ENCODE peak calls at places on chromosomes 13 and 19, in four cellular contexts. G is HepG2, Y is GM12878, U is K562. R is an unnamed sample.

GRCh38 chr13:99689955-99690354 is 188.7 kb downstream of the TM9SF2 start:
- DNase-seq in G (no peak), Y (no peak), U (no peak), R (no peak)

GRCh38 chr13:46962286-46962941 is 65.6 kb upstream of the HTR2A start:
- DNase-seq in G (no peak), Y (no peak), U (no peak), R (no peak)

GRCh38 chr19:33219261-33219812 is 6.3 kb downstream of the SLC7A10 start:
- DNase-seq in G (no peak), Y (no peak), U (no peak), R (peak)

GRCh38 chr13:52104624-52105023 is 24.2 kb downstream of the NEK5 start:
- DNase-seq in G (peak), Y (no peak), U (no peak), R (no peak)

GRCh38 chr13:42041017-42041683 is 7.3 kb upstream of the DGKH start:
- DNase-seq in G (no peak), Y (peak), U (peak), R (peak)

GRCh38 chr13:38980628-38981078 is 10.0 kb downstream of the STOML3 start:
- DNase-seq in G (no peak), Y (no peak), U (no peak), R (no peak)

GRCh38 chr13:36051082-36051481 is 80.1 kb downstream of the DCLK1 start:
- DNase-seq in G (no peak), Y (no peak), U (no peak), R (no peak)

GRCh38 chr19:45177817-45178261 is at the start of gene TRAPPC6A:
- DNase-seq in G (no peak), Y (no peak), U (no peak), R (peak)

GRCh38 chr13:80361883-80362327 is 21.0 kb upstream of the SPRY2 start:
- DNase-seq in G (peak), Y (no peak), U (peak), R (no peak)

GRCh38 chr13:74986609-74987008 is 495.4 kb downstream of the TBC1D4 start:
- DNase-seq in G (no peak), Y (no peak), U (no peak), R (no peak)

GRCh38 chr19:31269425-31270127 is 79.7 kb downstream of the TSHZ3 start:
- DNase-seq in G (no peak), Y (no peak), U (no peak), R (no peak)

GRCh38 chr19:10852098-10852800 is 4.0 kb downstream of the C19orf38 start:
- DNase-seq in G (peak), Y (no peak), U (no peak), R (no peak)

GRCh38 chr13:110726726-110727125 is 13.2 kb downstream of the ING1 start:
- DNase-seq in G (no peak), Y (no peak), U (no peak), R (no peak)

GRCh38 chr19:49570997-49571676 is 9.2 kb downstream of the NOSIP start:
- DNase-seq in G (peak), Y (no peak), U (no peak), R (no peak)

GRCh38 chr13:48596128-48596429 is 57.6 kb upstream of the CYSLTR2 start:
- DNase-seq in G (no peak), Y (no peak), U (no peak), R (no peak)

GRCh38 chr13:39148513-39148961 is 110.3 kb downstream of the NHLRC3 start:
- DNase-seq in G (no peak), Y (no peak), U (no peak), R (no peak)

GRCh38 chr13:41765020-41765419 is 195.9 kb downstream of the VWA8 start:
- DNase-seq in G (no peak), Y (no peak), U (no peak), R (no peak)

GRCh38 chr19:50854636-50855410 is at the start of gene KLK3:
- DNase-seq in G (no peak), Y (no peak), U (no peak), R (no peak)

GRCh38 chr19:41872384-41872774 is 4.7 kb upstream of the CD79A start:
- DNase-seq in G (no peak), Y (no peak), U (no peak), R (no peak)

GRCh38 chr13:99698010-99698815 is 196.9 kb downstream of the TM9SF2 start:
- DNase-seq in G (no peak), Y (no peak), U (no peak), R (no peak)

GRCh38 chr19:5563941-5564612 is 3.7 kb downstream of the TINCR start:
- DNase-seq in G (no peak), Y (no peak), U (no peak), R (no peak)

GRCh38 chr13:49539313-49539712 is 43.6 kb downstream of the PHF11 start:
- DNase-seq in G (no peak), Y (no peak), U (no peak), R (no peak)

GRCh38 chr13:97266734-97267417 is 44.7 kb downstream of the MBNL2 start:
- DNase-seq in G (no peak), Y (no peak), U (no peak), R (no peak)

GRCh38 chr19:55275851-55276719 is 3.8 kb downstream of the HSPBP1 start:
- DNase-seq in G (no peak), Y (no peak), U (no peak), R (no peak)

GRCh38 chr13:30049692-30050091 is 199.3 kb upstream of the UBL3 start:
- DNase-seq in G (no peak), Y (no peak), U (no peak), R (no peak)

GRCh38 chr19:35328851-35329285 is at the start of gene CD22:
- DNase-seq in G (no peak), Y (peak), U (no peak), R (no peak)

GRCh38 chr19:35332817-35333216 is 3.8 kb downstream of the CD22 start:
- DNase-seq in G (no peak), Y (no peak), U (peak), R (no peak)

GRCh38 chr19:35331551-35332214 is 2.7 kb downstream of the CD22 start:
- DNase-seq in G (no peak), Y (no peak), U (peak), R (no peak)

GRCh38 chr19:35329323-35329722 is 336 bp downstream of the CD22 start:
- DNase-seq in G (no peak), Y (no peak), U (no peak), R (no peak)

DNA sequence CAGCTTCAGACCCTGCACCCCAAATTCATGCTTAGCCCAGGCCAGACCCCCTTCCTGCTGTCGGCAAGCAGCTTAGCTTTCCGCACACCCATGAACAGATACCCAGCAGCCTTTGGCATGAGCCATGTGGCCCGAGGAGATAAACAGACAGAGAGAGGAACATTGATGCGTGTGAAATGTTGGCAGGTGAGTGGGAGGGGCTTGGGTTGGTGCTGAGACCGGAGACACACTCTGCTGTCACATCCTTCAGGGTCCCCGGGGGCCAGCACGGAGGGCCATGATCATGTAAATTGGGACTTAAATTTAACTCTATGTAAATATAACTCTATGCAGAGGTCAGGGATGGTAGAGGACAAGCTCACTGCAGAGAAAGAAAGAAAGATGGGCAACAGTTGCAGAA is 1.5 kb downstream of the CD22 start:
- DNase-seq in G (no peak), Y (peak), U (no peak), R (no peak)
- TF ChIP-seq TCF7 in G (no peak), Y (no peak), U (no peak), R (no peak)

GRCh38 chr19:1746401-1747284 is 6.7 kb upstream of the ONECUT3 start:
- DNase-seq in G (no peak), Y (no peak), U (no peak), R (no peak)
- TF ChIP-seq CREM in G (no peak), Y (no peak), U (no peak), R (no peak)

DNA sequence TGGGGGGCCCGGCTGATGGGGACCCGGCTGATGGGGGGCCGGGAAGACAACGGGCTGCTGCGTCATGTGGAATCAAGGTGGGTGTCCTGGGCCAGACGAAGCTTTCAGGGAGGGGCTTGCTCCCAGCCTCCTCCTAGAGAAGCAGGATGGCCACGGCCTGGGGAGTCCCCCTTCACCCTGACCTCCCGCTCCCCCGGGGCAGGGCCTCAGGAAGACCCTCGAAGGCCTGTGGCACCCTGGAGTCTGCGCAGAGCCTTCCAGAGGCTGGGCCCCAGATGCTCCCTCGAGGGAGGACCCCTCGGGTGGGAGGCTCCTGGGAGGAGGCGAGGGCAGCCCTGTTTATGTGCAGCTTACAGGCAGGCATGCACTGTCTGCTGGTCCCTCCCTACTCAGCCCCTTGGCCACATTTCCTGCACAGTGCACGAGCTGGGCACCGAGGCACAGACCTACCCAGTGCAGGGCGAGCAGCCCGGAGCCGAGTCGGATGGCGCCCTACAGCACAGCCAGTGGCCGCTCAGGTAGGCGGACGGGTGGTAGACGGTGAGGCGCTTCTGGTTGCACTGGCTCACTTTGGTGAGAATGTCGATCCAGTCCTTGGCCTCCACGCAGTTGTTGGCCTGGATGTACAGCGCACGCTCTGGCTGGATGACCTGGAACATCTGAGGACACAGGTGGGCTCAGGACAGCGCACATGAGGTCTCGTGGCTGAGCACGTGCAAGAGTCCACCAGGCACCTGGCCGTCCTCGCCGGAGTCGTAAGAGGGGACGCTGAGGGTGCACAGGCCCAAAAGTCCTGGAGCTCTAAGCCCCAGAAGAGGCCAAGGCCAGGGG is 22.4 kb upstream of the C13orf46 start:
- DNase-seq in G (no peak), Y (no peak), U (no peak), R (no peak)
- TF ChIP-seq NR2C2 in G (no peak), Y (no peak), U (no peak), R (no peak)

GRCh38 chr13:34640179-34640929 is 301.7 kb upstream of the NBEA start:
- DNase-seq in G (no peak), Y (no peak), U (no peak), R (no peak)
- TF ChIP-seq TCF7 in G (no peak), Y (no peak), U (no peak), R (no peak)

GRCh38 chr13:58080806-58081205 is 449.3 kb downstream of the PCDH17 start:
- DNase-seq in G (no peak), Y (no peak), U (no peak), R (no peak)
- TF ChIP-seq CREM in G (no peak), Y (no peak), U (no peak), R (no peak)

GRCh38 chr19:18008814-18009213 is 844 bp downstream of the ARRDC2 start:
- DNase-seq in G (no peak), Y (no peak), U (no peak), R (no peak)

GRCh38 chr19:18010149-18010548 is 2.2 kb downstream of the ARRDC2 start:
- DNase-seq in G (no peak), Y (no peak), U (no peak), R (no peak)

GRCh38 chr19:18007605-18007938 is 398 bp upstream of the ARRDC2 start:
- DNase-seq in G (no peak), Y (no peak), U (no peak), R (no peak)

GRCh38 chr19:18007939-18008673 is at the start of gene ARRDC2:
- DNase-seq in G (peak), Y (no peak), U (peak), R (peak)

DNA sequence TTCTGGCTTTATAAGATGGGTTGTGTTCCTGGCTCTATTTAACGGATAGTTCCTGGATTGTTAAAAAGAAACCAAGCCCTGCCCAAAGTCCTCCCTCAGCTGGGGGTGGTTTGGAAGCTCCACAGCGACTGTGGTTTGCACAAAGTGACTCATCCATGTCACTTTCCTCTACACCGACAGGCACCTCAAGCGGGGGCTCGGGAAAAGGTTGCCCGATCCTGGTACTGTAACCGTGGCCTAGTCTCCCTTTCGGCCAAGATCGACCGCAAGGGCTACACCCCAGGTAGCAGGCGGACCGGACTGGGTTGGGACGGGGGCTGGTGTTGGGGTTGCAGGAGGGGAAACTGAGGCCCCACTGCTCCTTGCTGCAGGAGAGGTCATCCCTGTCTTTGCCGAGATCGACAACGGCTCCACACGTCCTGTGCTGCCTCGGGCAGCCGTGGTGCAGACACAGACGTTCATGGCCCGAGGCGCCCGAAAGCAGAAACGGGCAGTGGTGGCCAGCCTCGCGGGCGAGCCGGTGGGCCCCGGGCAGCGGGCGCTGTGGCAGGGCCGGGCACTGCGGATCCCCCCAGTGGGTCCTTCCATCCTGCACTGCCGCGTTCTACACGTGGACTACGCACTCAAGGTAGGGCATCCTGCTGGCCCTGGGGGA is 1.6 kb downstream of the ARRDC2 start:
- DNase-seq in G (peak), Y (no peak), U (no peak), R (no peak)
- TF ChIP-seq NR2C2 in G (no peak), Y (no peak), U (no peak), R (no peak)

DNA sequence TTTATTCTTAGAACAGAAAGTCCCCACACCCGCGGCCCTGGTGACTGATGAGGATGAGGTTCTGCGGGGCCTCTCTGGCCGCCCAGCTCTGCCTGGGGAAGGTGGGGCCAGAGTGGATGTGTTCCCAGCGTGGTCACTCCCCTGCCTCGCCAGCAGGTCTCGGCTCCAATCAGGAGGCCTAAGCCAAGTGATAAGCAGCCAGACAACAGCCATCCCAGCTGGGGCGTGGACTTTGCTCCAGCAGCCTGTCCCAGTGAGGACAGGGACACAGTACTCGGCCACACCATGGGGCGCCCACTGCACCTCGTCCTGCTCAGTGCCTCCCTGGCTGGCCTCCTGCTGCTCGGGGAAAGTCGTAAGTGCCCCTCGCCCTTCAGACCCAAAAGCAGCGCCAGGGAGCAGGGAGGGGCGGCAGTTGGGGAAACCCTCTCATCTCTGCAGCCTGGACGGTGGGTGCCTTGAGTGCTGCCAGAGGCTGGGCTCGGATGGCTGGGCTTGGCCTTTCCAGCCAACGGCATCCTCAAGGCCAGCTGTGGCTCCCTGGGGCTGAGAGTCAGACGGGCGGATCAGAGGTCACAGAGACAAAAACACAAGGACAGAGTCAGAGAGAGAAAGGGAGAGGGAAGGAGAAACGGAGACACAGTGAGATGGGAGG is at the start of gene F10:
- DNase-seq in G (peak), Y (no peak), U (peak), R (peak)
- TF ChIP-seq TCF7 in G (no peak), Y (no peak), U (no peak), R (no peak)

GRCh38 chr19:17554968-17555479 is 425 bp upstream of the COLGALT1 start:
- DNase-seq in G (no peak), Y (no peak), U (no peak), R (no peak)

GRCh38 chr19:17556995-17557394 is 1.5 kb downstream of the COLGALT1 start:
- DNase-seq in G (no peak), Y (no peak), U (no peak), R (no peak)

GRCh38 chr19:17555480-17555928 is at the start of gene COLGALT1:
- DNase-seq in G (peak), Y (peak), U (peak), R (peak)

GRCh38 chr19:17557461-17557860 is 2.0 kb downstream of the COLGALT1 start:
- DNase-seq in G (no peak), Y (no peak), U (no peak), R (no peak)

GRCh38 chr19:17555929-17556813 is 722 bp downstream of the COLGALT1 start:
- DNase-seq in G (no peak), Y (no peak), U (peak), R (peak)
- TF ChIP-seq CREM in G (no peak), Y (no peak), U (no peak), R (no peak)

GRCh38 chr13:27622102-27622820 is 569 bp downstream of the POLR1D start:
- DNase-seq in G (peak), Y (no peak), U (no peak), R (no peak)
- TF ChIP-seq NR2C2 in G (no peak), Y (no peak), U (no peak), R (no peak)

R was measured in WTC11.